ENCODE peak calls at places on chromosomes 11 and 22, in five cellular contexts. H is fibroblast of the aortic adventitia, J is brain microvascular endothelial cell, E is AG10803, Y is right cardiac atrium. O is an unnamed sample.

GRCh38 chr11:134244593-134244992 is 8.6 kb downstream of the THYN1 start:
- DNase-seq in H (no peak), J (no peak), E (peak; percentile 27), Y (no peak), O (no peak)

GRCh38 chr11:15918674-15919073 is 437.7 kb downstream of the SOX6 start:
- DNase-seq in H (no peak), J (no peak), E (no peak), Y (no peak), O (no peak)

GRCh38 chr22:40408718-40409612 is 38.6 kb downstream of the SGSM3 start:
- DNase-seq in H (no peak), J (no peak), E (no peak), Y (peak; percentile 50), O (no peak)

GRCh38 chr11:118003021-118003423 is 16.8 kb downstream of the IL10RA start:
- DNase-seq in H (no peak), J (no peak), E (no peak), Y (no peak), O (no peak)

GRCh38 chr22:45879552-45879949 is 97.4 kb downstream of the WNT7B start:
- DNase-seq in H (no peak), J (no peak), E (no peak), Y (peak; percentile 68), O (no peak)

GRCh38 chr11:120517390-120518315 is 6.1 kb downstream of the GRIK4 start:
- DNase-seq in H (no peak), J (peak; percentile 34), E (no peak), Y (no peak), O (no peak)

GRCh38 chr11:48052183-48053040 is 72.1 kb downstream of the PTPRJ start:
- DNase-seq in H (peak; percentile 67), J (peak; percentile 24), E (peak; percentile 79), Y (no peak), O (no peak)

GRCh38 chr11:12815931-12816494 is 141.8 kb downstream of the TEAD1 start:
- DNase-seq in H (no peak), J (no peak), E (no peak), Y (peak; percentile 37), O (no peak)

GRCh38 chr22:17260291-17260690 is 41.1 kb upstream of the ADA2 start:
- DNase-seq in H (no peak), J (no peak), E (no peak), Y (no peak), O (no peak)

GRCh38 chr22:44995282-44995597 is 14.6 kb downstream of the PHF21B start:
- DNase-seq in H (no peak), J (no peak), E (no peak), Y (no peak), O (no peak)

GRCh38 chr11:10931761-10932700 is 74.2 kb upstream of the ZBED5 start:
- DNase-seq in H (no peak), J (peak; percentile 36), E (no peak), Y (peak; percentile 88), O (no peak)

GRCh38 chr11:128506999-128507591 is 80.3 kb downstream of the ETS1 start:
- DNase-seq in H (peak; percentile 98), J (peak; percentile 93), E (peak; percentile 98), Y (peak; percentile 96), O (peak; percentile 96)

GRCh38 chr11:2522636-2523255 is 77.9 kb downstream of the KCNQ1 start:
- DNase-seq in H (no peak), J (no peak), E (no peak), Y (peak; percentile 28), O (no peak)

GRCh38 chr22:44338906-44339305 is 26.2 kb upstream of the SHISAL1 start:
- DNase-seq in H (no peak), J (no peak), E (no peak), Y (peak; percentile 23), O (no peak)

GRCh38 chr11:102026217-102026616 is 21.0 kb upstream of the CFAP300 start:
- DNase-seq in H (no peak), J (no peak), E (no peak), Y (no peak), O (no peak)

GRCh38 chr11:122189259-122189658 is 73.2 kb upstream of the BLID start:
- DNase-seq in H (peak; percentile 99), J (peak; percentile 92), E (peak; percentile 97), Y (no peak), O (peak; percentile 92)

GRCh38 chr11:121321614-121322243 is 29.2 kb downstream of the SC5D start:
- DNase-seq in H (peak; percentile 35), J (no peak), E (peak; percentile 37), Y (peak; percentile 60), O (no peak)

GRCh38 chr11:18394928-18395734 is 768 bp downstream of the LDHA start:
- DNase-seq in H (no peak), J (peak; percentile 7), E (no peak), Y (no peak), O (no peak)

GRCh38 chr22:49106136-49106930 is 721.3 kb downstream of the BRD1 start:
- DNase-seq in H (no peak), J (no peak), E (no peak), Y (no peak), O (no peak)

GRCh38 chr11:103091024-103091423 is 936 bp downstream of the DCUN1D5 start:
- DNase-seq in H (peak; percentile 23), J (no peak), E (no peak), Y (no peak), O (no peak)

GRCh38 chr11:71473793-71474080 is 20.7 kb downstream of the NADSYN1 start:
- DNase-seq in H (no peak), J (no peak), E (no peak), Y (no peak), O (no peak)

GRCh38 chr11:34356576-34356917 is 1.3 kb downstream of the ABTB2 start:
- DNase-seq in H (peak; percentile 64), J (peak; percentile 39), E (peak; percentile 62), Y (peak; percentile 65), O (no peak)

GRCh38 chr11:91433284-91434010 is 791.2 kb upstream of the FAT3 start:
- DNase-seq in H (no peak), J (peak; percentile 4), E (no peak), Y (no peak), O (no peak)

GRCh38 chr11:95067828-95068244 is 1.1 kb downstream of the SRSF8 start:
- DNase-seq in H (no peak), J (no peak), E (peak; percentile 6), Y (no peak), O (no peak)

GRCh38 chr11:95067042-95067827 is 516 bp downstream of the SRSF8 start:
- DNase-seq in H (peak; percentile 74), J (peak; percentile 65), E (peak; percentile 77), Y (peak; percentile 95), O (no peak)

GRCh38 chr11:95065336-95065735 is 1.4 kb upstream of the SRSF8 start:
- DNase-seq in H (no peak), J (no peak), E (no peak), Y (no peak), O (no peak)

GRCh38 chr11:95068549-95068948 is 1.8 kb downstream of the SRSF8 start:
- DNase-seq in H (peak; percentile 95), J (peak; percentile 96), E (peak; percentile 92), Y (peak; percentile 89), O (peak; percentile 84)

DNA sequence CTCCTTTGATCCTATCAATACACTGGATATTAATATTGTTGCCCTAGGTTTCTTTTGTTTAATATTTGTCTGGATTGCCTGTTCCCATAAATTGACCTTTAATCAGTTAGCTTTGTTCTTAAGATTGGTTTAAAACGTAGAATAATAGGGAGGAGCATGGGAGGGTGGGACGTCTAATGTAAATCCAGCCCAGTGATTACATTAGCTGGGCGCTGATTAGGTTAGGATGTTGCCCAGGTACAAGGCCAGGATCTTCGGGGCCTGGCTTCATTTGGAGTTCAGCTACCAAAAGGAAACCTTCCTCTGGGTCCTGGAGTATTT is at the start of gene SRSF8:
- DNase-seq in H (no peak), J (no peak), E (no peak), Y (no peak), O (no peak)
- H3K4me3 ChIP-seq in H (peak within 1 kb of the TSS; percentile 89), J (peak within 1 kb of the TSS; percentile 82), E (peak within 1 kb of the TSS; percentile 81), Y (peak within 1 kb of the TSS; percentile 82), O (peak within 1 kb of the TSS; percentile 86)

GRCh38 chr11:72840780-72841179 is 26.6 kb downstream of the ATG16L2 start:
- DNase-seq in H (peak; percentile 88), J (peak; percentile 79), E (peak; percentile 91), Y (no peak), O (peak; percentile 89)
- H3K4me3 ChIP-seq in H (no peak overlapping the region), J (no peak overlapping the region), E (no peak overlapping the region), Y (no peak overlapping the region), O (no peak overlapping the region)

GRCh38 chr22:30239421-30240405 is 6.8 kb downstream of the LIF start:
- DNase-seq in H (no peak), J (no peak), E (no peak), Y (no peak), O (no peak)

GRCh38 chr22:30238136-30238535 is 8.4 kb downstream of the LIF start:
- DNase-seq in H (no peak), J (no peak), E (no peak), Y (no peak), O (no peak)

GRCh38 chr22:30241576-30242371 is 4.8 kb downstream of the LIF start:
- DNase-seq in H (peak; percentile 51), J (no peak), E (no peak), Y (no peak), O (no peak)

GRCh38 chr22:30238661-30239420 is 7.7 kb downstream of the LIF start:
- DNase-seq in H (peak; percentile 69), J (peak; percentile 81), E (no peak), Y (peak; percentile 72), O (peak; percentile 54)

DNA sequence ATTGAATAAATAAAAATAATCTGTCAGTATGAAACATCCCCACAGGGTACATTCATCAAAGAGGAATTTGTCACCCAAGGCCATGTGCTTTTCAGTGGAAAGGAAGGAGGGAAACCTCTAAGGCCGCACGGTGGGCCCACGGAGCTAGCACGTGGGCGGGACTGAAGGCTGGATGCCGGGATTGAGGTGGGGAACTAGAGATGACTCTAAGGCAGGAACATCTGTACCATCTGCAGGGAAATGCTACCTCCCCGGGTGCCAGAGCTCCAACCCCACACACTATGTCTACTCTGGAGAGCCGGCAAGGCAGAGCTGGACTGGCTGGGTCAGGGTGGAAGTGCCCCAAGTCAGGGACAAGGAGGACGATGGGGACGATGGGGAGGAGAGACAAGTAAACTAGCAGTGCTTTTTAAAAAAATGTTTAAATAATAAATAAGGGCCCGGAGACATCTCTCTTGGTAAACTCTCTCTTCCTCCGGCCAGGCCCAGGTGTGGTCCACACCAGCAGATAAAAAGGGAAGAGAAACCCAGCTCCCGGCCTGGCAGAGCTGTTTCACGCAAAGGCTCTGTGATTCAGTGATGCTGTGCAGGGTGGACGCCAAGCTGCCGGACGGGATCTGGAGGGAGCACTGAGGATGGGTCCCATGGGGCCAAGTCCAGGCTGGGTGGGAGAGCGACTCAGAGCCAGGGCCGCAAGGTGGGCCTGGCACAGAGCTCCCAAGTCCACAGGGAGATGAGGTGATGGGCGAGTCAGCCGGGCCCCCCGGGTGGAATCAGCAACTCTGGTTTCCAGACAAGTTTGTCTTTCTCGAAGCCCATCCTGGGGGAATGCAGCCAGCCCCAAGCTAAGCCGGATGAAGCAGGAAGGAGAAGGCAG is 5.8 kb downstream of the LIF start:
- DNase-seq in H (no peak), J (no peak), E (no peak), Y (no peak), O (no peak)
- H3K4me3 ChIP-seq in H (no peak overlapping the region), J (no peak overlapping the region), E (no peak overlapping the region), Y (no peak overlapping the region), O (no peak overlapping the region)

DNA sequence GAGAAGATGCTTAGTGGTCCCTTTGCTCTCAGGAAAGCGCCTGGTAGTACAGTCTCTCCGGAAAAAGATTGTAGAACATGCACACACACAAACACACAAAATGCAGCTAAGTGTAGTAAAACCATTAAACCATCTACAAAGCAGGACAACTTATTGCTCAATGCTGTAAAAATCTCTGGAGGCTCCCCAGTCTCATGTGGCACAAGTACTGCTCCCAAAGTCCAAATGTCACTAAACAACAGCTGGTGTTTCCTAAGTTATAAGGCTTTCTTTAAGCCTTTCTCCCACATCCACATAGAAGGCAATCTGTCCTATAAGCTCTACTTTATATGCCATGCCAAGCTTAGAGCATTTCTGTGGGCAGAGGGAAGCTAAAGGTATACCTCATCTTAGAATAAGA is 32.9 kb downstream of the CDON start:
- DNase-seq in H (no peak), J (no peak), E (no peak), Y (no peak), O (no peak)
- H3K4me3 ChIP-seq in H (no peak overlapping the region), J (no peak overlapping the region), E (no peak overlapping the region), Y (no peak overlapping the region), O (no peak overlapping the region)